ENCODE peak calls at places on chromosomes 6 and 20, in four cellular contexts. V is SK-N-SH, G is fibroblast of lung, Z is AG09309. D is an unnamed sample.
A peak's percentile ranks its signal among the peaks of the same experiment; 100 is the strongest.

GRCh38 chr6:13355969-13356368 is 27.6 kb upstream of the TBC1D7 start:
- DNase-seq in G (peak; percentile 36), Z (no peak), V (no peak), D (no peak)

GRCh38 chr20:25024171-25024570 is 31.6 kb upstream of the APMAP start:
- DNase-seq in G (no peak), V (no peak), Z (no peak), D (no peak)

GRCh38 chr6:111875741-111876140 is 2.5 kb upstream of the FYN start:
- DNase-seq in Z (no peak), V (no peak), G (no peak), D (no peak)

GRCh38 chr6:131281471-131282270 is 146.4 kb downstream of the AKAP7 start:
- DNase-seq in V (no peak), G (peak; percentile 38), Z (no peak), D (no peak)

GRCh38 chr20:11675920-11676617 is 241.6 kb upstream of the BTBD3 start:
- DNase-seq in G (peak; percentile 38), V (no peak), Z (no peak), D (peak; percentile 14)

GRCh38 chr6:108589244-108589730 is 28.6 kb downstream of the FOXO3 start:
- DNase-seq in Z (no peak), G (peak; percentile 70), V (peak; percentile 36), D (peak; percentile 91)

GRCh38 chr6:148657053-148657452 is 89.8 kb upstream of the UST start:
- DNase-seq in G (peak; percentile 28), Z (peak; percentile 87), V (no peak), D (peak; percentile 97)

GRCh38 chr6:4632411-4632810 is 143.8 kb upstream of the CDYL start:
- DNase-seq in G (no peak), Z (no peak), V (no peak), D (no peak)

GRCh38 chr20:34940126-34940525 is 15.5 kb downstream of the GSS start:
- DNase-seq in G (no peak), V (no peak), Z (no peak), D (no peak)

GRCh38 chr20:11777861-11778570 is 139.7 kb upstream of the BTBD3 start:
- DNase-seq in G (peak; percentile 48), Z (no peak), V (peak; percentile 17), D (peak; percentile 54)

GRCh38 chr6:33846226-33846625 is 42.4 kb upstream of the MLN start:
- DNase-seq in Z (no peak), G (no peak), V (no peak), D (no peak)

GRCh38 chr20:31517373-31517772 is 3.1 kb downstream of the HM13 start:
- DNase-seq in G (peak; percentile 61), V (peak; percentile 57), Z (peak; percentile 28), D (peak; percentile 60)

GRCh38 chr6:1424306-1424927 is 35.0 kb downstream of the FOXF2 start:
- DNase-seq in V (peak; percentile 34), Z (no peak), G (peak; percentile 43), D (peak; percentile 63)

GRCh38 chr6:124660185-124660584 is 302.1 kb upstream of the RNF217 start:
- DNase-seq in V (no peak), G (no peak), Z (no peak), D (no peak)

GRCh38 chr6:166997768-166998255 is 1.4 kb upstream of the CEP43 start:
- DNase-seq in Z (peak; percentile 35), V (peak; percentile 65), G (peak; percentile 71), D (peak; percentile 77)

GRCh38 chr20:33674294-33675126 is at the start of gene NECAB3:
- DNase-seq in Z (no peak), G (peak; percentile 60), V (peak; percentile 96), D (peak; percentile 52)

GRCh38 chr20:22577515-22578220 is 6.7 kb downstream of the FOXA2 start:
- DNase-seq in V (no peak), Z (no peak), G (no peak), D (no peak)

GRCh38 chr20:56247954-56248782 is at the start of gene MC3R:
- DNase-seq in G (peak; percentile 19), V (peak; percentile 52), Z (peak; percentile 14), D (peak; percentile 52)

GRCh38 chr6:75402296-75402695 is 91.3 kb downstream of the FILIP1 start:
- DNase-seq in Z (no peak), V (no peak), G (peak; percentile 87), D (peak; percentile 33)

GRCh38 chr20:11001767-11002540 is 328.2 kb upstream of the JAG1 start:
- DNase-seq in Z (no peak), V (no peak), G (peak; percentile 74), D (peak; percentile 95)

GRCh38 chr6:35161776-35162607 is 20.9 kb upstream of the TCP11 start:
- DNase-seq in Z (no peak), V (peak; percentile 34), G (no peak), D (peak; percentile 36)

GRCh38 chr6:148451690-148452089 is 109.1 kb downstream of the SASH1 start:
- DNase-seq in G (no peak), V (no peak), Z (no peak), D (peak; percentile 31)

GRCh38 chr20:19460386-19460785 is 247.9 kb downstream of the SLC24A3 start:
- DNase-seq in G (peak; percentile 50), V (no peak), Z (peak; percentile 55), D (peak; percentile 22)

GRCh38 chr20:19466204-19466928 is 253.9 kb downstream of the SLC24A3 start:
- DNase-seq in V (no peak), G (no peak), Z (no peak), D (no peak)

GRCh38 chr20:19462491-19462890 is 250.0 kb downstream of the SLC24A3 start:
- DNase-seq in Z (no peak), G (no peak), V (no peak), D (no peak)

GRCh38 chr20:19463597-19463996 is 251.2 kb downstream of the SLC24A3 start:
- DNase-seq in Z (no peak), G (no peak), V (no peak), D (no peak)
- TF ChIP-seq CTCF in Z (no peak), G (no peak), V (no peak), D (no peak)

GRCh38 chr20:9072741-9073310 is 3.9 kb downstream of the PLCB4 start:
- DNase-seq in G (no peak), V (no peak), Z (no peak), D (no peak)
- H3K4me3 ChIP-seq in G (no peak overlapping the region), V (no peak overlapping the region), Z (no peak overlapping the region), D (no peak overlapping the region)

DNA sequence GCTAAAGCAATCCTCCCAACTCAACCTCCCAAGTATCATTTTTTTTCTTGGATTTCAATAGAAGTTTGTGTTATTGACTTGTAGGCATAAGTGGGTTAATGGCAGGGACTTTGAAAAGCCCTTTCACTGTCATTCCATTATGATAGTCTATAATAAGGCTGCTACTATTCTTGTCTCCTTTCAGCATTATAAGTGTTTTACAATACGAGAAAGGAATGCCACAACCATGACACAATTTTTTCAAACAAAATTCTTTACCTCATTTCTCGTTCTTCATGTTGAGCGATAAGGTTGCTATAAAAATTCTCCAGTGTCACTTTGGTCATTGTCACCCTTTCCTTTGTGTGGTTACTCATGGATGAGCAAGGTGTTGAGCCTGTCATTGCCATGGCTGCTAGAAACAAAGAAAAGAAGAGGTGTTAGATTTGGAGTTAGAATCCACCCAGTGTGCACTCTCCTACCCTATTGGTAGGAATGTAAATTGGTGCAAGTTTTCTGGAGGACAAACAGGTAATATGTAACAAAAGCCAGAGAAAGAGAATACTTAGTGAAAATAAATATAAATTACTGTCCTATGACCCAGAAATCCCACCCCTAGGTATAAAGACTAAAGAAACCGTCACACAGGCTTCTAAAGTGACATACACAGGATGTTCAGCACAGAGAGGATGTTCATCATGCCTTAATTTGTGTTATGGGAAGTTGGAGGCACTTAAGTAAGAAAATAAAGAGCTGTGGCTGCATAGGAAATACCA is 7.3 kb downstream of the STK38 start:
- DNase-seq in V (no peak), Z (no peak), G (no peak), D (no peak)
- TF ChIP-seq CTCF in V (peak; percentile 30), Z (no peak), G (peak; percentile 15), D (no peak)

GRCh38 chr6:22147983-22148797 is 148.6 kb downstream of the PRL start:
- DNase-seq in Z (peak; percentile 38), V (peak; percentile 27), G (peak; percentile 93), D (peak; percentile 82)

GRCh38 chr6:22145294-22145693 is 151.5 kb downstream of the PRL start:
- DNase-seq in G (no peak), Z (no peak), V (no peak), D (no peak)

GRCh38 chr6:22145823-22146379 is 150.9 kb downstream of the PRL start:
- DNase-seq in Z (peak; percentile 61), G (peak; percentile 82), V (peak; percentile 75), D (peak; percentile 63)

GRCh38 chr6:22147469-22147815 is 149.4 kb downstream of the PRL start:
- DNase-seq in G (no peak), V (no peak), Z (no peak), D (no peak)

DNA sequence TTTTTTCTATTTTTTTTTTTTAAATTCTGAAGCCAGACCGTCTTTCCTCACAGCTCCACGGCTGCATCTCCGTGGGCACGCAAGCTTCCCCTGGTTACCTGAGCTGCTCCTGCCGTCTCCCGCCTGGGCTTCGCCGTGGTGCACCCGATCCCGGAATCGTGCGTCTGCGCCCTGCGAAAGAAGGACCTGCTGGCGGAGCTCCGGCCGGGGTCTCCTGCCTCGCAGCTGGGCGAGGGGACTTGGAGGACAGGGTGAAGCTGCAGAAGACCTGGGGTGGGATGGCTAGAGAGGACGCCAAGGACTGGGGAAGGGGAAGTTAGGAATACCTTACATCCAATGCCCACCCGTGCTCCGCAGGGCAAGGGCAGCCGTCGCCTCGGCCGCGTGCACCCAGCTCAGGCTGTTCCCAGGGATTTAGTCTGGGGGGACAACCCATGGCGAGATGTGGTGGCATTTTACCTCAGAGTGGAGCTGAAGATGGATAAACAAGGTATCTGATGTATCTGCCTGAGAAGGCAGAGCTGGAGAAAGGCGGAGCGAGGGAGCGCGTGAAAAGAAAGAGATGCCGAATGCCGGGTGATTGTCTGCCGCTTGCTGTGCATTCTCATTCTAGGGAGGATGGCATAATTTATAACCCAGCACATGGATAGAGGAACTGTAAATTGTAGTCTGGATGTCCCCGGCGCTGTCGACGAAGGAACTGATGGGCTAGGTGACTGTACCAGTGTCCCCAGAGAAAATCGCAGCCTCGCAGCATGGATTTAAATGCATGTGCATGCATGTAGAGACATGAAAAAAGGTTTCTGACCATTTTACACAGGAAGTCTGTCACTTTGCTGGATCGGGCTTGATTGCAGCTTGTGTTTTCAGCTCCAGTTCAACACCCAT is 150.0 kb downstream of the PRL start:
- DNase-seq in G (peak; percentile 19), Z (no peak), V (peak; percentile 40), D (no peak)
- H3K4me3 ChIP-seq in G (peak overlapping the region; percentile 55), Z (peak overlapping the region; percentile 51), V (peak overlapping the region; percentile 61), D (no peak overlapping the region)

DNA sequence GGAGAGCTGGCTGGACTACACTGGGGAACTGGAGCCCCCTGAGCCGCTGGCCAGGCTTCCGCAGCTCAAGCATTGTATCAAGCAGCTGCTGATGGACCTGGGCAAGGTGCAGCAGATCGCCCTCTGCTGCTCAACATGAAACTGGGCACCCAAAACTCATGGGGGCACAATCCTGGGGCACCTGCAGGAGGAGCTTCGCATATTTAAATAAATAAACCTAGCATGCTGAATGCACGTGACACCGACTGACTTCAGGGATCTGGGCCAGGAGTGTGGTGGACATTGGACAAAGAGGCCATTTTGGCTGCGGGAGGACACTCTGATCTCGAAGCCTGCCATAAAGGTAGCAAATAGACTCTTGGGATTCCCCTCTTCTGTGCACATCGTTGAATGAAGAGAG is 6.8 kb downstream of the SCAND1 start:
- DNase-seq in V (peak; percentile 58), G (peak; percentile 17), Z (no peak), D (peak; percentile 18)
- TF ChIP-seq CTCF in V (peak; percentile 59), G (no peak), Z (peak; percentile 52), D (peak; percentile 37)

GRCh38 chr20:5168582-5169396 is 42.0 kb downstream of the CDS2 start:
- DNase-seq in Z (no peak), G (peak; percentile 42), V (no peak), D (peak; percentile 54)
- H3K4me3 ChIP-seq in Z (no peak overlapping the region), G (no peak overlapping the region), V (no peak overlapping the region), D (no peak overlapping the region)